ENCODE peak calls at places on chromosomes 5 and 9, in four cellular contexts. M is stimulated activated effector memory CD8-positive, alpha-beta T cell treated with anti-CD3 and anti-CD28 coated beads, Interleukin-12 subunit alpha, Interleukin-12 subunit beta, amount 100 ng/mL, for 72 hours; X is putamen; L is choroid plexus epithelial cell. Y is an unnamed sample.

GRCh38 chr9:14348241-14349140 is 34.5 kb upstream of the NFIB start:
- DNase-seq in M (no peak), L (peak), X (peak), Y (no peak)

GRCh38 chr5:607541-608285 is 4.4 kb upstream of the CEP72 start:
- DNase-seq in X (no peak), M (no peak), L (no peak), Y (no peak)

GRCh38 chr5:169171495-169171894 is 129.4 kb downstream of the SLIT3 start:
- DNase-seq in X (no peak), M (no peak), L (no peak), Y (no peak)

GRCh38 chr5:78507531-78507930 is 141.0 kb downstream of the LHFPL2 start:
- DNase-seq in X (no peak), L (no peak), M (no peak), Y (no peak)

GRCh38 chr9:114729706-114730105 is 47.7 kb upstream of the TEX48 start:
- DNase-seq in X (peak), M (no peak), L (no peak), Y (no peak)

GRCh38 chr9:90995516-90995915 is 193.9 kb downstream of the SYK start:
- DNase-seq in M (no peak), L (no peak), X (no peak), Y (no peak)

GRCh38 chr5:1118738-1119137 is 6.9 kb upstream of the SLC12A7 start:
- DNase-seq in X (no peak), M (no peak), L (no peak), Y (no peak)

GRCh38 chr5:175447571-175447970 is 3.6 kb upstream of the DRD1 start:
- DNase-seq in L (no peak), M (no peak), X (no peak), Y (no peak)

GRCh38 chr5:154813736-154814135 is 36.7 kb downstream of the FAXDC2 start:
- DNase-seq in M (no peak), L (no peak), X (no peak), Y (no peak)

GRCh38 chr9:96859461-96860198 is 5.3 kb upstream of the ZNF782 start:
- DNase-seq in X (no peak), M (no peak), L (peak), Y (peak)

GRCh38 chr5:180138976-180139730 is 67.6 kb upstream of the RNF130 start:
- DNase-seq in X (no peak), M (no peak), L (no peak), Y (no peak)

GRCh38 chr9:129483467-129484324 is 137.2 kb downstream of the C9orf50 start:
- DNase-seq in L (peak), X (peak), M (no peak), Y (peak)

GRCh38 chr5:8981016-8981415 is 564.9 kb downstream of the SEMA5A start:
- DNase-seq in L (no peak), M (no peak), X (no peak), Y (peak)

GRCh38 chr9:114386886-114387677 is 700 bp downstream of the AKNA start:
- DNase-seq in L (no peak), X (no peak), M (no peak), Y (peak)

GRCh38 chr5:77087484-77088291 is 603 bp upstream of the ZBED3 start:
- DNase-seq in M (no peak), L (peak), X (peak), Y (peak)

GRCh38 chr5:88825782-88826110 is 57.2 kb downstream of the MEF2C start:
- DNase-seq in L (peak), M (no peak), X (no peak), Y (peak)

GRCh38 chr9:33393581-33393980 is 8.8 kb downstream of the AQP7 start:
- DNase-seq in M (no peak), L (no peak), X (no peak), Y (no peak)

GRCh38 chr5:39427225-39427624 is 2.4 kb upstream of the DAB2 start:
- DNase-seq in L (peak), M (no peak), X (no peak), Y (peak)

Y was measured in IMR-90.